ENCODE peak calls at places on chromosomes 1 and 21, in six cellular contexts. S is cardiac muscle cell, V is SK-N-SH, Q is Caco-2, L is mucosa of descending colon, P is heart left ventricle. E is an unnamed sample.

GRCh38 chr21:33265664-33266049 is 510 bp upstream of the IL10RB start:
- DNase-seq in S (no peak), V (no peak), Q (peak), L (peak), P (peak), E (no peak)

GRCh38 chr1:100448371-100448770 is 89.6 kb upstream of the GPR88 start:
- DNase-seq in S (no peak), V (no peak), Q (no peak), L (no peak), P (no peak), E (no peak)

GRCh38 chr1:31576201-31576669 is at the start of gene TINAGL1:
- DNase-seq in S (peak), V (no peak), Q (peak), L (peak), P (peak), E (peak)

GRCh38 chr1:36157115-36157903 is 1.3 kb downstream of the MAP7D1 start:
- DNase-seq in S (no peak), V (peak), Q (no peak), L (no peak), P (no peak), E (no peak)

GRCh38 chr1:22600071-22600816 is 36.2 kb upstream of the C1QA start:
- DNase-seq in S (no peak), V (no peak), Q (peak), L (no peak), P (no peak), E (no peak)

GRCh38 chr1:182575540-182576149 is 13.4 kb downstream of the RNASEL start:
- DNase-seq in S (no peak), V (no peak), Q (no peak), L (no peak), P (no peak), E (no peak)

GRCh38 chr21:37878946-37879660 is 37.2 kb downstream of the KCNJ6 start:
- DNase-seq in S (no peak), V (no peak), Q (no peak), L (no peak), P (no peak), E (peak)

GRCh38 chr1:64519921-64520320 is 50.0 kb downstream of the CACHD1 start:
- DNase-seq in S (peak), V (no peak), Q (no peak), L (no peak), P (peak), E (no peak)

GRCh38 chr1:37476460-37477197 is 2.2 kb downstream of the ZC3H12A start:
- DNase-seq in S (no peak), V (no peak), Q (no peak), L (peak), P (peak), E (peak)

GRCh38 chr1:77686784-77687518 is 4.5 kb upstream of the ZZZ3 start:
- DNase-seq in S (no peak), V (no peak), Q (no peak), L (peak), P (peak), E (peak)

GRCh38 chr1:217617120-217617519 is 13.8 kb downstream of the GPATCH2 start:
- DNase-seq in S (no peak), V (no peak), Q (no peak), L (no peak), P (no peak), E (no peak)

GRCh38 chr1:33180226-33181037 is 1.4 kb downstream of the TRIM62 start:
- DNase-seq in S (peak), V (peak), Q (peak), L (peak), P (peak), E (peak)

GRCh38 chr21:33761104-33762036 is 119.1 kb downstream of the ITSN1 start:
- DNase-seq in S (peak), V (no peak), Q (no peak), L (no peak), P (no peak), E (no peak)

GRCh38 chr1:65813956-65814355 is 21.3 kb downstream of the PDE4B start:
- DNase-seq in S (no peak), V (peak), Q (no peak), L (no peak), P (no peak), E (no peak)

GRCh38 chr1:225778412-225778669 is 715 bp downstream of the SRP9 start:
- DNase-seq in S (no peak), V (no peak), Q (no peak), L (no peak), P (no peak), E (no peak)

GRCh38 chr1:225776294-225776693 is 1.3 kb upstream of the SRP9 start:
- DNase-seq in S (no peak), V (no peak), Q (no peak), L (no peak), P (no peak), E (no peak)

GRCh38 chr1:225777058-225777582 is 506 bp upstream of the SRP9 start:
- DNase-seq in S (no peak), V (no peak), Q (no peak), L (no peak), P (peak), E (no peak)

GRCh38 chr1:225780134-225780533 is 2.5 kb downstream of the SRP9 start:
- DNase-seq in S (no peak), V (no peak), Q (no peak), L (no peak), P (no peak), E (no peak)

DNA sequence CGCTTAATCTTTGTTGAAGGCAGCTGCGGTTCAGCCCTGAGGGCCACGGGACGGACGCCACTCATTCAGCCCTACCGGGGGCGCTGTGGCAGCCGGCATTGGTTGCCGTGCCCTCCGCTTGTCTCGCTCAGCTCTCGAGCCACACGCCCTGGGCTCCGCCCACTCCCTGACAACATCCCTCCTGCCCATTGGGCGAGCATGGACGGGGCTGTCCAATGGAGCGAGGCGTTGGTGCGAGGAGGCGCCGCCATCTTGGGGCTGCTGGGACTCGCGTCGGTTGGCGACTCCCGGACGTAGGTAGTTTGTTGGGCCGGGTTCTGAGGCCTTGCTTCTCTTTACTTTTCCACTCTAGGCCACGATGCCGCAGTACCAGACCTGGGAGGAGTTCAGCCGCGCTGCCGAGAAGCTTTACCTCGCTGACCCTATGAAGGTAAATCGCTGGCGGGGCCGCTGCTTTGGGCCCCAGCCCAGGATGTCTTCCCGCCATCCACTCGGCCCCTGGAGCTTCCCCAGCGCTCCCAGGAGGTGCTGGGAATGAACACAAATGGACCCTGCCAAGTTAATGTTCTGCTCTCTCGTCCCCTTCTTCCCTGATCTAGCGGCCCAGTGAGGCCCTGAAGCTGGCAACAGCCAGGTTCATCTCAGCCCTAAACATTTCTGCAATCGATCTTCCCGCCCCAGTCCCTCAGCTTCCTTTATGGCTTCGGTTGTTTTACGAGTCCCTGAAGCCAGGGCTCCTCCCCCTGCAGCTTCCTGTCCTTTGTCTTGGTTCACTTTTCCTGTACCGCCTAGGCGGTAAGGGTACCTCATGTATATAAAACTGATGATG is at the start of gene SRP9:
- DNase-seq in S (peak), V (peak), Q (peak), L (peak), P (peak), E (peak)
- TF ChIP-seq CTCF in S (peak), V (peak), Q (peak), L (peak), P (peak), E (peak)

GRCh38 chr1:234613992-234614584 is 4.1 kb upstream of the IRF2BP2 start:
- DNase-seq in S (no peak), V (no peak), Q (no peak), L (no peak), P (no peak), E (no peak)

GRCh38 chr1:234613128-234613875 is 3.3 kb upstream of the IRF2BP2 start:
- DNase-seq in S (no peak), V (no peak), Q (no peak), L (no peak), P (no peak), E (no peak)

GRCh38 chr1:234611799-234612351 is 1.9 kb upstream of the IRF2BP2 start:
- DNase-seq in S (no peak), V (no peak), Q (peak), L (peak), P (peak), E (no peak)

GRCh38 chr1:234611153-234611798 is 1.3 kb upstream of the IRF2BP2 start:
- DNase-seq in S (peak), V (peak), Q (peak), L (no peak), P (no peak), E (no peak)

GRCh38 chr1:234612352-234613127 is 2.6 kb upstream of the IRF2BP2 start:
- DNase-seq in S (peak), V (peak), Q (peak), L (peak), P (peak), E (peak)
- H3K4me3 ChIP-seq in S (no peak), V (peak), Q (peak), L (no peak), P (no peak), E (no peak)

DNA sequence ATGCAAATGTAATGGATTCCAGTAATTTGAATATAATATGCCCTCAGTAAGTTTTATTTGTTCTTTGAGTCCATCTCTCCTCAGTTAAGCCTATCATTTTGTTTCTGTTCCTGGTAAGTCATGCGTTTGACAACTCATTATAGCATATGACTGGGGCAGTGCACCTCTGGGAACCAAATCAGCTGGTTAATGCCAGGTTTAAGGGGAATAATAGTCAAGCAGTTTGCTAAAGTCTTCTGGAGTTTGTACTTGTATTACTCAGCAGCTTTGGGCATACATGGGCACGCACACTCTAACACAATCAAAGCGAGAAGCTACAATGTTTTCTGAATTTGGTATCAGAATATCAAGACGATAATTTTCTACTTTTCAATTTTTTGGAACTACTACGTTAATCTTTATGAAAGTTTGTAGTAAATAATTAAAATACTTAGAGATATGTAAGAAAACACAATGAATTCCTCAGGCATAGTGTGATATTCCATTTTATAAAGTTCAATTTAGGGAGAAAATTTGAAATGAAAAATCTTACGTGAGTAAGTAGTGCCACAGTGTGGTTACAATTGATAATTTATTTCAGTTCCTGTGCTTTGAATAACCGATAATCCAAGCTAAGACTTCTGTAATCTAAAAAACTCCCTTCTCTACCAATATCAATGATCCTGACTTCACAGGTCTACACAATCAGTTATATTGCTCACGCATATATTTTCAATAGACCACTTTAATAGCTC is 43.8 kb upstream of the KCTD3 start:
- DNase-seq in S (peak), V (no peak), Q (no peak), L (no peak), P (no peak), E (no peak)
- TF ChIP-seq CTCF in S (no peak), V (peak), Q (no peak), L (no peak), P (peak), E (peak)

GRCh38 chr1:244948416-244948815 is 84.1 kb upstream of the HNRNPU start:
- DNase-seq in S (no peak), V (no peak), Q (no peak), L (no peak), P (no peak), E (no peak)

GRCh38 chr1:244941121-244941520 is 76.8 kb upstream of the HNRNPU start:
- DNase-seq in S (no peak), V (no peak), Q (no peak), L (no peak), P (no peak), E (no peak)

DNA sequence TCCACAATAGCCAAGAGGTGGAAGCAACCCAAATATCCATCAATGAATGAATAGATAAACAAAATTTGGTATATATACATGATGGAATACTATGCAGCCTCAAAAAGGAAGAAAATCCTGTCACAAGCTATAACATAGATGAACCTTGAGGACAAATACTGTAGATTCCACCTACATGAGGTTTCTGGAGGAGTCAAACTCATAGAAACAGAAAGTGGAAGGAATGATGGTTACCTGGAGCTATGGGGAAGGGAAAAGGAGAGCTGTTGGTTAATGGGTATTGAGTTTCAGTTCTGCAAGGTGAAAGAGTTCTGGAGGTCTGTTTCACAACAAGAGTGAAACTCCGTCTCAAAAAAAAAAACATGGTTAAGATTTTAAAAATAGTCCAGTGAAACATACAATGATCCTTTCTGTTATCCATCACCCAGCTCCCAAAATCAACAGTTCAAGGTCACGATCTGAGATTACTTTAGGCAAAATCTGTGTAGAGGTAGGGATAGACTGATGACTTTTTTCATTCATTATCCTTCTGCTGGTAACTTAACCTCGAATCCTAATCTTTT is 80.8 kb upstream of the HNRNPU start:
- DNase-seq in S (no peak), V (no peak), Q (no peak), L (no peak), P (no peak), E (no peak)
- H3K4me3 ChIP-seq in S (no peak), V (no peak), Q (no peak), L (no peak), P (no peak), E (no peak)

GRCh38 chr1:2174348-2175054 is 20.1 kb downstream of the FAAP20 start:
- DNase-seq in S (peak), V (peak), Q (peak), L (peak), P (peak), E (no peak)
- TF ChIP-seq CTCF in S (peak), V (peak), Q (peak), L (peak), P (peak), E (peak)

DNA sequence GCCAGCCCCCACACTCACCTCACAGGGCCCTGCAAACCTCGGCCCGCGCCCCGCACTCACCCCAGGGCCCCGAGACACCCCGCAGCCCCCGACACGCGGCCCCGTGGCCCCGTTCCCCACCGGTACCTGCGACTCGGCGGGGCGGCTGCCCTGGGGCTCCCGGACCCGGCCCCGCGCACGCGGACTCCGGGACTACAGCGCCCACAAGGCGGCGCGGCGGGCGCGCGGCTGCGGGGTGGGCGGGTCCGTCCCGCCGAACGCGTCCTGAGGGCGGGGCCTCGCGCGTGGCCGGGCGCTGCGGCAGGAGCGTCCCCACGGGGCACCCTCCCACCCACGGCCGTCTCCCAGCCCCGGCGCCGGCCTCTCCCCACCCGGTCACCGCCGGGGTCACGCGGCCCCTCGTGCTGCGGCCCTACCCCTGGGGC is at the start of gene SLC19A1:
- DNase-seq in S (peak), V (peak), Q (peak), L (peak), P (peak), E (peak)
- H3K4me3 ChIP-seq in S (peak), V (peak), Q (peak), L (peak), P (peak), E (peak)

E was measured in RWPE2.